ENCODE peak calls at places on chromosome 1, in nine cellular contexts. One of them, this sample, is unnamed.

GRCh38 chr1:205805082-205805711 is 7.8 kb downstream of the SLC41A1 start:
- DNase-seq in GM13976: no peak
- DNase-seq in AG10803: no peak
- DNase-seq in dorsolateral prefrontal cortex: no peak
- DNase-seq in neural crest cell: no peak
- DNase-seq in PC-3: no peak
- DNase-seq in GM20000: no peak
- DNase-seq in endodermal cell: no peak
- DNase-seq in B cell: no peak
- DNase-seq in this sample: peak

GRCh38 chr1:41280189-41281032 is 38.3 kb upstream of the SCMH1 start:
- DNase-seq in AG10803: no peak
- DNase-seq in GM13976: no peak
- DNase-seq in B cell: no peak
- DNase-seq in neural crest cell: no peak
- DNase-seq in endodermal cell: no peak
- DNase-seq in GM20000: no peak
- DNase-seq in PC-3: no peak
- DNase-seq in dorsolateral prefrontal cortex: no peak
- DNase-seq in this sample: no peak

GRCh38 chr1:114061431-114061830 is 82.2 kb downstream of the OLFML3 start:
- DNase-seq in B cell: no peak
- DNase-seq in endodermal cell: no peak
- DNase-seq in GM20000: no peak
- DNase-seq in AG10803: peak
- DNase-seq in GM13976: no peak
- DNase-seq in dorsolateral prefrontal cortex: no peak
- DNase-seq in PC-3: no peak
- DNase-seq in neural crest cell: no peak
- DNase-seq in this sample: no peak

GRCh38 chr1:26784023-26784871 is 3.5 kb upstream of the PIGV start:
- DNase-seq in AG10803: peak
- DNase-seq in endodermal cell: peak
- DNase-seq in dorsolateral prefrontal cortex: no peak
- DNase-seq in PC-3: peak
- DNase-seq in B cell: no peak
- DNase-seq in GM13976: no peak
- DNase-seq in GM20000: no peak
- DNase-seq in neural crest cell: no peak
- DNase-seq in this sample: no peak

GRCh38 chr1:193211539-193211938 is 25.1 kb upstream of the B3GALT2 start:
- DNase-seq in B cell: no peak
- DNase-seq in GM13976: no peak
- DNase-seq in endodermal cell: no peak
- DNase-seq in GM20000: peak
- DNase-seq in neural crest cell: no peak
- DNase-seq in PC-3: peak
- DNase-seq in AG10803: peak
- DNase-seq in dorsolateral prefrontal cortex: no peak
- DNase-seq in this sample: no peak

GRCh38 chr1:107139833-107140702 is 771 bp upstream of the NTNG1 start:
- DNase-seq in AG10803: peak
- DNase-seq in dorsolateral prefrontal cortex: peak
- DNase-seq in endodermal cell: peak
- DNase-seq in GM13976: peak
- DNase-seq in PC-3: peak
- DNase-seq in GM20000: peak
- DNase-seq in B cell: peak
- DNase-seq in neural crest cell: peak
- DNase-seq in this sample: peak

GRCh38 chr1:14598498-14599172 is at the start of gene KAZN:
- DNase-seq in GM20000: peak
- DNase-seq in dorsolateral prefrontal cortex: peak
- DNase-seq in AG10803: no peak
- DNase-seq in B cell: no peak
- DNase-seq in GM13976: peak
- DNase-seq in endodermal cell: peak
- DNase-seq in PC-3: peak
- DNase-seq in neural crest cell: peak
- DNase-seq in this sample: no peak

GRCh38 chr1:3491291-3492246 is 37.1 kb downstream of the ARHGEF16 start:
- DNase-seq in neural crest cell: peak
- DNase-seq in endodermal cell: peak
- DNase-seq in PC-3: peak
- DNase-seq in GM13976: peak
- DNase-seq in B cell: peak
- DNase-seq in GM20000: peak
- DNase-seq in dorsolateral prefrontal cortex: peak
- DNase-seq in AG10803: peak
- DNase-seq in this sample: peak

GRCh38 chr1:185846672-185847440 is 112.7 kb downstream of the HMCN1 start:
- DNase-seq in PC-3: no peak
- DNase-seq in neural crest cell: no peak
- DNase-seq in B cell: no peak
- DNase-seq in AG10803: peak
- DNase-seq in dorsolateral prefrontal cortex: no peak
- DNase-seq in GM20000: no peak
- DNase-seq in GM13976: no peak
- DNase-seq in endodermal cell: no peak
- DNase-seq in this sample: no peak

GRCh38 chr1:162023547-162024501 is at the start of gene OLFML2B:
- DNase-seq in GM20000: peak
- DNase-seq in neural crest cell: peak
- DNase-seq in B cell: peak
- DNase-seq in endodermal cell: peak
- DNase-seq in PC-3: peak
- DNase-seq in AG10803: peak
- DNase-seq in GM13976: peak
- DNase-seq in dorsolateral prefrontal cortex: peak
- DNase-seq in this sample: peak

GRCh38 chr1:247089616-247090375 is 11.2 kb upstream of the ZNF670 start:
- DNase-seq in neural crest cell: no peak
- DNase-seq in GM20000: no peak
- DNase-seq in PC-3: no peak
- DNase-seq in endodermal cell: peak
- DNase-seq in B cell: no peak
- DNase-seq in AG10803: no peak
- DNase-seq in GM13976: no peak
- DNase-seq in dorsolateral prefrontal cortex: no peak
- DNase-seq in this sample: no peak

GRCh38 chr1:43067856-43068751 is 104.0 kb downstream of the EBNA1BP2 start:
- DNase-seq in GM13976: no peak
- DNase-seq in endodermal cell: peak
- DNase-seq in neural crest cell: no peak
- DNase-seq in B cell: peak
- DNase-seq in AG10803: no peak
- DNase-seq in PC-3: no peak
- DNase-seq in dorsolateral prefrontal cortex: no peak
- DNase-seq in GM20000: peak
- DNase-seq in this sample: no peak

GRCh38 chr1:153984125-153984899 is 1.8 kb downstream of the RAB13 start:
- DNase-seq in B cell: no peak
- DNase-seq in GM13976: no peak
- DNase-seq in PC-3: no peak
- DNase-seq in AG10803: no peak
- DNase-seq in neural crest cell: no peak
- DNase-seq in endodermal cell: no peak
- DNase-seq in dorsolateral prefrontal cortex: no peak
- DNase-seq in GM20000: no peak
- DNase-seq in this sample: no peak

GRCh38 chr1:101974599-101975225 is 22.0 kb downstream of the OLFM3 start:
- DNase-seq in dorsolateral prefrontal cortex: no peak
- DNase-seq in GM13976: no peak
- DNase-seq in endodermal cell: no peak
- DNase-seq in PC-3: no peak
- DNase-seq in B cell: no peak
- DNase-seq in AG10803: no peak
- DNase-seq in GM20000: no peak
- DNase-seq in neural crest cell: no peak
- DNase-seq in this sample: no peak

GRCh38 chr1:101967871-101968270 is 28.9 kb downstream of the OLFM3 start:
- DNase-seq in neural crest cell: no peak
- DNase-seq in PC-3: no peak
- DNase-seq in dorsolateral prefrontal cortex: no peak
- DNase-seq in GM20000: no peak
- DNase-seq in endodermal cell: no peak
- DNase-seq in GM13976: no peak
- DNase-seq in AG10803: no peak
- DNase-seq in B cell: no peak
- DNase-seq in this sample: no peak

GRCh38 chr1:101976161-101976560 is 20.6 kb downstream of the OLFM3 start:
- DNase-seq in PC-3: no peak
- DNase-seq in neural crest cell: no peak
- DNase-seq in B cell: no peak
- DNase-seq in GM13976: no peak
- DNase-seq in dorsolateral prefrontal cortex: no peak
- DNase-seq in AG10803: no peak
- DNase-seq in endodermal cell: no peak
- DNase-seq in GM20000: no peak
- DNase-seq in this sample: no peak

GRCh38 chr1:101975371-101975770 is 21.4 kb downstream of the OLFM3 start:
- DNase-seq in GM13976: no peak
- DNase-seq in endodermal cell: no peak
- DNase-seq in dorsolateral prefrontal cortex: no peak
- DNase-seq in neural crest cell: no peak
- DNase-seq in AG10803: no peak
- DNase-seq in PC-3: no peak
- DNase-seq in GM20000: no peak
- DNase-seq in B cell: no peak
- DNase-seq in this sample: no peak

DNA sequence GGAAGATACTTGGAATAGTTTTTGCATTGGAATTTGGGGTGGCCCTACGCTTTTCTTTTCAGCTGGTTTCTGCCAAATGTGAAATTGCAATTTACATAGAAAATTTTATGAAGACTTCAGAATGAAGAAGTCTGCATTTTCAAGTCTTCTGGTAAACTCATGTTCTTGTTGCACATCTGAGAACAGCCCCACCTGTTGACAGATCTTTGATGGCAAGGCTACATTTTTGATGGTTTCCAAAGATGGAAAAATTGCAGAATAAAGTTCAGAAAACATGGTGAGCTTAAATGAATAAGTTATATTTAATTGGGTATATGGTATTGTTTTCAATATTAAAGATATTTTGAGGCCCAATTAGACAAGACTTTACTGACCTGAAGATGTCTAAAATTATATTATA is 25.4 kb downstream of the OLFM3 start:
- DNase-seq in GM13976: no peak
- DNase-seq in endodermal cell: no peak
- DNase-seq in AG10803: no peak
- DNase-seq in B cell: no peak
- DNase-seq in neural crest cell: no peak
- DNase-seq in dorsolateral prefrontal cortex: no peak
- DNase-seq in GM20000: no peak
- DNase-seq in PC-3: peak
- DNase-seq in this sample: no peak
- TF ChIP-seq CTCF in GM13976: no peak
- TF ChIP-seq CTCF in endodermal cell: peak
- TF ChIP-seq CTCF in AG10803: no peak
- TF ChIP-seq CTCF in B cell: no peak
- TF ChIP-seq CTCF in neural crest cell: peak
- TF ChIP-seq CTCF in dorsolateral prefrontal cortex: no peak
- TF ChIP-seq CTCF in GM20000: no peak
- TF ChIP-seq CTCF in PC-3: peak
- TF ChIP-seq CTCF in this sample: no peak

GRCh38 chr1:220768127-220768601 is 18.5 kb upstream of the MTARC1 start:
- DNase-seq in endodermal cell: no peak
- DNase-seq in dorsolateral prefrontal cortex: no peak
- DNase-seq in AG10803: no peak
- DNase-seq in neural crest cell: no peak
- DNase-seq in GM13976: no peak
- DNase-seq in B cell: no peak
- DNase-seq in GM20000: no peak
- DNase-seq in PC-3: no peak
- DNase-seq in this sample: no peak
- TF ChIP-seq CTCF in endodermal cell: peak
- TF ChIP-seq CTCF in dorsolateral prefrontal cortex: no peak
- TF ChIP-seq CTCF in AG10803: no peak
- TF ChIP-seq CTCF in neural crest cell: no peak
- TF ChIP-seq CTCF in GM13976: no peak
- TF ChIP-seq CTCF in B cell: no peak
- TF ChIP-seq CTCF in GM20000: no peak
- TF ChIP-seq CTCF in PC-3: no peak
- TF ChIP-seq CTCF in this sample: no peak

DNA sequence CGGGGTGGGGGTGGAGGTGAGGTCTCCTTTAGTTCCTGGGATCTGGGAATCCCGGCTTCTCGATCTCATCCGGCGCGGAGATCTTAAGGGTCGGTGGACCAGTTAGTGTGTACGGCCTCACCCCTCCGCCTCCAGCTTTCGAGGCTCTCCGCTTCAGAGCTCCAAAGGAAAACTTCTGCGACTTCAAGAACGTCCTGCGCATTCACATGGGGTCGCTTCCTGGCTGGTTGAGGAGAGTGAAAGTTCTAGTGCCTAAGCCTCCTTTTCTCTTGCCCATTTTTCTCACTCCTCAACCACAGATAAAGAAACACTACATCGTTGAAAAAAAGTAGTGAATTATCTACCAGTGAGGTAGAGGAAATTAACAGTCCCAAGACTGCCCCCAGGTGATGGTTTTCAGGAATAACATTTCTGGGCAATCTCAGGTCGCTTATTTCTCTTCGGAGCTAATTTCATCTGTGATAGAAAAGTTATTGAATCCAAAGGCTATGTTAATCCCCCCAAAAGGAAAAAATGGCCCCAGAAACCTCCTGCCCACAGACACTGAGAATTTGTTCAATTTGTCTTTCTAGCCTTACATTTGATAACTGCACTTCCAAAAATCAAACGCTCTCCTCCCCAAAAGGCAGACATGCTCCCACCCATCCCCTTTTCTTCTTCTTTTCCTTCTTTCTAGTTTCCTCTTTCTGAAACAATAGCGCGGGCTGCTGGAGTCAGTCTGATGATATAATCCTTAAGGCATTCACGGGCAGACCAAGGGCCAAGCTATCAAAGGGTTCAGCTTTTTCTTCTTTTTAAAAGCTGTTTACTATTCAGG is 20.5 kb upstream of the TBX15 start:
- DNase-seq in GM13976: peak
- DNase-seq in B cell: peak
- DNase-seq in AG10803: peak
- DNase-seq in dorsolateral prefrontal cortex: no peak
- DNase-seq in endodermal cell: peak
- DNase-seq in neural crest cell: no peak
- DNase-seq in GM20000: peak
- DNase-seq in PC-3: peak
- DNase-seq in this sample: no peak
- TF ChIP-seq CTCF in GM13976: peak
- TF ChIP-seq CTCF in B cell: peak
- TF ChIP-seq CTCF in AG10803: peak
- TF ChIP-seq CTCF in dorsolateral prefrontal cortex: peak
- TF ChIP-seq CTCF in endodermal cell: peak
- TF ChIP-seq CTCF in neural crest cell: peak
- TF ChIP-seq CTCF in GM20000: peak
- TF ChIP-seq CTCF in PC-3: peak
- TF ChIP-seq CTCF in this sample: peak

GRCh38 chr1:155961937-155962336 is 16.4 kb downstream of the ARHGEF2 start:
- DNase-seq in dorsolateral prefrontal cortex: peak
- DNase-seq in endodermal cell: peak
- DNase-seq in AG10803: peak
- DNase-seq in PC-3: peak
- DNase-seq in GM20000: no peak
- DNase-seq in B cell: no peak
- DNase-seq in neural crest cell: no peak
- DNase-seq in GM13976: no peak
- DNase-seq in this sample: no peak
- TF ChIP-seq CTCF in dorsolateral prefrontal cortex: peak
- TF ChIP-seq CTCF in endodermal cell: peak
- TF ChIP-seq CTCF in AG10803: peak
- TF ChIP-seq CTCF in PC-3: peak
- TF ChIP-seq CTCF in GM20000: no peak
- TF ChIP-seq CTCF in B cell: no peak
- TF ChIP-seq CTCF in neural crest cell: no peak
- TF ChIP-seq CTCF in GM13976: peak
- TF ChIP-seq CTCF in this sample: no peak